ENCODE peak calls at places on chromosomes 11 and 22, in five cellular contexts. A, F, L, J and P are unnamed samples.

GRCh38 chr11:96061730-96062524 is 138.0 kb upstream of the MTMR2 start:
- DNase-seq in L (no peak), J (peak), F (no peak), A (no peak), P (no peak)

GRCh38 chr22:19488884-19489843 is 9.4 kb downstream of the CDC45 start:
- DNase-seq in F (no peak), J (no peak), L (peak), A (no peak), P (peak)

GRCh38 chr11:112784323-112785073 is 176.7 kb upstream of the NCAM1 start:
- DNase-seq in J (no peak), L (peak), F (no peak), A (no peak), P (no peak)

GRCh38 chr11:116970485-116971292 is 127.5 kb downstream of the SIK3 start:
- DNase-seq in L (no peak), F (no peak), A (no peak), J (no peak), P (no peak)

GRCh38 chr11:4605057-4605456 is 3.0 kb downstream of the TRIM68 start:
- DNase-seq in A (no peak), L (no peak), J (no peak), F (no peak), P (no peak)

GRCh38 chr22:41338614-41339212 is 37.4 kb downstream of the ZC3H7B start:
- DNase-seq in J (no peak), F (no peak), L (no peak), A (no peak), P (no peak)

GRCh38 chr22:39388261-39389011 is 11.1 kb upstream of the TAB1 start:
- DNase-seq in F (peak), J (peak), L (peak), A (no peak), P (peak)

GRCh38 chr11:113849713-113850112 is 25.7 kb downstream of the USP28 start:
- DNase-seq in A (no peak), L (no peak), J (no peak), F (peak), P (no peak)

GRCh38 chr11:110000045-110000502 is 93.1 kb upstream of the ZC3H12C start:
- DNase-seq in F (no peak), J (no peak), L (no peak), A (peak), P (peak)

GRCh38 chr22:23781065-23781464 is 5.7 kb upstream of the SMARCB1 start:
- DNase-seq in J (no peak), L (no peak), F (no peak), A (no peak), P (no peak)

GRCh38 chr11:14202263-14203173 is 156.5 kb downstream of the RRAS2 start:
- DNase-seq in L (no peak), A (peak), J (no peak), F (no peak), P (no peak)

GRCh38 chr11:68045900-68046299 is 7.1 kb downstream of the TCIRG1 start:
- DNase-seq in J (no peak), F (no peak), A (no peak), L (no peak), P (no peak)

DNA sequence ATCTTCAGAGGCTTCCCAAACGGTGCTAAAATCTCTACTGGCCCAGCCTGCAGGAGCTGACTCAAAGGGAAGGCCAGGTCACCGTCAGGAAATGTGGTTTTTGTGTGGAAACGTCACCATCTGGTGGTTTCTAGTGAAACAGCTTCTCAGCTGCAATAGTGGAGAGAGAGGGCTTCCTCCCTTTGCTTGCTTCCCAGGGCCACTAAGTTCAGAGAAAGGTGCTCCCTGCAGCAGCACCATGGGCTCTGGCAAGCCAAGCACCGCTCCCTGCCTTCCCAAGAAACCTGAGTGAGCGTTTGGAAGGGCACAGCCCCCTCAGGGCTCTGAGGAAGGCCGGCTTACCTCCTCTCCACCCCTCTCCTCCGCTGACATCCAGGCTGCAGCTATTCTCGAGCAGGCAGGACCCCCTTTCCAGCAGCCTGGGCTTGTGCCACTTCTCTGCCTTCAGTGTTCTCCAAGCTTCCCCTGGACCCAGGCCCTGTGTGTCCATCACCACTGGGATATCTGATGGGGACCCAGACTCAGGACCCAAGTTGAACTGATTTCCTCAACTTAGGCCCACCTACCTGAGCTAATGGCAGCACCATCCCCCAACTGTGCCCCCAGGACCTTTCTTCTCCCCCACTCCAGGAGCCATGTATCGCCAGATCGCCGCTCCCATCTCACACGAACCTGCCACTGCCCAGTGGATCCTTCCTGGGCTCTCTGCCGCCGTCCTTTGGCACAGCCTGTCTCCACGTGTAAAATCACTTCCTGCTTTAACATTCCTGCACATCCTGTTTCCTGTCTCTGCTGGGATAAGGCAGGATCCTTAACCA is 9.8 kb downstream of the SPATA19 start:
- DNase-seq in F (peak), A (peak), J (peak), L (no peak), P (peak)
- TF ChIP-seq ESRRA in F (no peak), A (no peak), J (no peak), L (no peak), P (no peak)

GRCh38 chr11:1130276-1131032 is 27.3 kb upstream of the MUC5AC start:
- DNase-seq in A (no peak), J (no peak), L (no peak), F (no peak), P (no peak)
- TF ChIP-seq ESRRA in A (no peak), J (no peak), L (no peak), F (no peak), P (no peak)

DNA sequence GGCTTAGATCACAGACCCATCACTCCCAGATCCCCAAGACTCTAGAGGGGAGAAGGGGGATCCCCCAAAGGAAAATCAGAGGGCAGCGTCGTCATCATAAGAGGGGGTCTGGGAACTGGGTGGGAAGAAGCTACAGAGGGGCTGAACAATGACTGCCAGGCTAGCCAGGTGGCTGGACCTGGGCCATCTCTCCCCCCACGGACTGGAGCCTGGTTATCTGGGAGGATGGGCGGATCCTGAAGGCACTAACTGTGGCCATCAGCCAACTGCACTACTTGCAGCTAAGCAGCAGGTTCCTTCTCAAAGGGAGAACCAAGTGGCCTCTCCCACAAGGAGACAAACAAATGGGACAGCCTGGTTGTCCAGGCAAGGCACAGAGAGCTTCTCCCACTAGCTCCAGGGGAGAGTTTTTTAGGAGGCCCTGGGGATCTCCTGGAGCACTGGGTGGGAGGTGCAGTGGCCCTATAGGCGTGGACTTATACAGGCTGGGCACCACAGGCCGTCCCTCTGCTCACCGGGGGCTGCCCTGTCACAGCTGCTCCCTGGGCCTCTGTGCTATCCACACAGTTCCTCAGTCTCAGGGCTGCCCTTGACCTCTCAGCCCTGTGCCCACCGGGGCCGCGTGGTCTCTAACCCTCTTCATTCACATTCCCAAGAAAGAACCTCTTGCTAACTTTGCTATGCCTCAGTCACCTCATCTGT is 15.4 kb downstream of the P2RY6 start:
- DNase-seq in J (no peak), A (no peak), L (no peak), F (no peak), P (no peak)
- TF ChIP-seq ESRRA in J (no peak), A (no peak), L (no peak), F (no peak), P (no peak)

GRCh38 chr11:16000065-16000464 is 356.3 kb downstream of the SOX6 start:
- DNase-seq in F (no peak), J (no peak), L (no peak), A (no peak), P (no peak)
- TF ChIP-seq ESRRA in F (no peak), J (no peak), L (no peak), A (no peak), P (no peak)

GRCh38 chr11:76588455-76589325 is 81.9 kb downstream of the LRRC32 start:
- DNase-seq in L (no peak), J (no peak), A (no peak), F (no peak), P (no peak)
- TF ChIP-seq ESRRA in L (no peak), J (no peak), A (no peak), F (no peak), P (no peak)

GRCh38 chr22:45226681-45227186 is 14.0 kb downstream of the KIAA0930 start:
- DNase-seq in J (no peak), L (no peak), A (no peak), F (no peak), P (no peak)

GRCh38 chr22:45225732-45226560 is 14.7 kb downstream of the KIAA0930 start:
- DNase-seq in J (peak), A (no peak), L (no peak), F (no peak), P (no peak)

GRCh38 chr22:45228401-45228754 is 12.3 kb downstream of the KIAA0930 start:
- DNase-seq in J (no peak), L (no peak), F (no peak), A (no peak), P (no peak)

GRCh38 chr22:45229181-45229580 is 11.5 kb downstream of the KIAA0930 start:
- DNase-seq in A (no peak), F (no peak), J (no peak), L (no peak), P (no peak)

GRCh38 chr22:45227645-45228400 is 12.9 kb downstream of the KIAA0930 start:
- DNase-seq in F (no peak), L (no peak), A (no peak), J (no peak), P (no peak)
- TF ChIP-seq ESRRA in F (no peak), L (no peak), A (no peak), J (no peak), P (no peak)